ENCODE peak calls at places on chromosomes 6 and 20, in four cellular contexts. One of them, this sample, is unnamed.
A peak's percentile ranks its signal among the peaks of the same experiment; 100 is the strongest.

GRCh38 chr6:156508923-156509322 is 268.3 kb upstream of the ARID1B start:
- DNase-seq in mesenteric fat pad: no peak
- DNase-seq in fibroblast of mammary gland: no peak
- DNase-seq in ureter: no peak
- DNase-seq in this sample: no peak

GRCh38 chr20:2149507-2149906 is 47.9 kb downstream of the STK35 start:
- DNase-seq in mesenteric fat pad: no peak
- DNase-seq in fibroblast of mammary gland: peak; percentile 35
- DNase-seq in ureter: no peak
- DNase-seq in this sample: no peak

GRCh38 chr6:51350308-51350904 is 531.7 kb downstream of the TFAP2B start:
- DNase-seq in mesenteric fat pad: no peak
- DNase-seq in fibroblast of mammary gland: peak; percentile 12
- DNase-seq in ureter: no peak
- DNase-seq in this sample: no peak

GRCh38 chr6:111632468-111633247 is 27.0 kb upstream of the TRAF3IP2 start:
- DNase-seq in mesenteric fat pad: no peak
- DNase-seq in fibroblast of mammary gland: no peak
- DNase-seq in ureter: no peak
- DNase-seq in this sample: no peak

GRCh38 chr6:123909989-123910388 is 106.3 kb downstream of the NKAIN2 start:
- DNase-seq in mesenteric fat pad: no peak
- DNase-seq in fibroblast of mammary gland: no peak
- DNase-seq in ureter: no peak
- DNase-seq in this sample: no peak

GRCh38 chr6:159969204-159969912 is 476 bp downstream of the IGF2R start:
- DNase-seq in mesenteric fat pad: no peak
- DNase-seq in fibroblast of mammary gland: no peak
- DNase-seq in ureter: peak; percentile 56
- DNase-seq in this sample: peak; percentile 48

GRCh38 chr6:24883618-24884017 is 52.1 kb downstream of the RIPOR2 start:
- DNase-seq in mesenteric fat pad: no peak
- DNase-seq in fibroblast of mammary gland: peak; percentile 72
- DNase-seq in ureter: no peak
- DNase-seq in this sample: peak; percentile 16

GRCh38 chr6:35181313-35181932 is 32.3 kb upstream of the SCUBE3 start:
- DNase-seq in mesenteric fat pad: no peak
- DNase-seq in fibroblast of mammary gland: peak; percentile 85
- DNase-seq in ureter: peak; percentile 59
- DNase-seq in this sample: peak; percentile 70

GRCh38 chr20:60105404-60105803 is 147.2 kb downstream of the CDH26 start:
- DNase-seq in mesenteric fat pad: no peak
- DNase-seq in fibroblast of mammary gland: no peak
- DNase-seq in ureter: no peak
- DNase-seq in this sample: no peak

GRCh38 chr6:6376845-6377244 is 56.4 kb upstream of the F13A1 start:
- DNase-seq in mesenteric fat pad: no peak
- DNase-seq in fibroblast of mammary gland: no peak
- DNase-seq in ureter: no peak
- DNase-seq in this sample: no peak

GRCh38 chr20:38747495-38748096 is 664 bp upstream of the ACTR5 start:
- DNase-seq in mesenteric fat pad: no peak
- DNase-seq in fibroblast of mammary gland: no peak
- DNase-seq in ureter: no peak
- DNase-seq in this sample: no peak

GRCh38 chr20:62528983-62529891 is 53.4 kb upstream of the GATA5 start:
- DNase-seq in mesenteric fat pad: no peak
- DNase-seq in fibroblast of mammary gland: no peak
- DNase-seq in ureter: no peak
- DNase-seq in this sample: no peak

GRCh38 chr6:168862346-168862980 is 391.2 kb downstream of the THBS2 start:
- DNase-seq in mesenteric fat pad: no peak
- DNase-seq in fibroblast of mammary gland: no peak
- DNase-seq in ureter: no peak
- DNase-seq in this sample: no peak

GRCh38 chr20:25285856-25286798 is 38.2 kb downstream of the PYGB start:
- DNase-seq in mesenteric fat pad: peak; percentile 81
- DNase-seq in fibroblast of mammary gland: no peak
- DNase-seq in ureter: peak; percentile 29
- DNase-seq in this sample: no peak

GRCh38 chr20:57843941-57844625 is 134.3 kb upstream of the PMEPA1 start:
- DNase-seq in mesenteric fat pad: no peak
- DNase-seq in fibroblast of mammary gland: no peak
- DNase-seq in ureter: no peak
- DNase-seq in this sample: no peak

GRCh38 chr20:10673831-10674683 is at the start of gene JAG1:
- DNase-seq in mesenteric fat pad: peak; percentile 98
- DNase-seq in fibroblast of mammary gland: peak; percentile 85
- DNase-seq in ureter: peak; percentile 97
- DNase-seq in this sample: peak; percentile 94

GRCh38 chr6:16669227-16669626 is 92.0 kb downstream of the ATXN1 start:
- DNase-seq in mesenteric fat pad: no peak
- DNase-seq in fibroblast of mammary gland: peak; percentile 91
- DNase-seq in ureter: no peak
- DNase-seq in this sample: peak; percentile 53

GRCh38 chr6:10555625-10556309 is 34.6 kb downstream of the GCNT2 start:
- DNase-seq in mesenteric fat pad: no peak
- DNase-seq in fibroblast of mammary gland: peak; percentile 2
- DNase-seq in ureter: peak; percentile 55
- DNase-seq in this sample: no peak

GRCh38 chr6:127515234-127515793 is 3.8 kb downstream of the MTCL3 start:
- DNase-seq in mesenteric fat pad: no peak
- DNase-seq in fibroblast of mammary gland: peak; percentile 28
- DNase-seq in ureter: no peak
- DNase-seq in this sample: peak; percentile 3

GRCh38 chr6:94862116-94862515 is 715.2 kb upstream of the MANEA start:
- DNase-seq in mesenteric fat pad: no peak
- DNase-seq in fibroblast of mammary gland: no peak
- DNase-seq in ureter: no peak
- DNase-seq in this sample: no peak

GRCh38 chr6:44342489-44342888 is at the start of gene SPATS1:
- DNase-seq in mesenteric fat pad: no peak
- DNase-seq in fibroblast of mammary gland: no peak
- DNase-seq in ureter: no peak
- DNase-seq in this sample: no peak

GRCh38 chr6:151379933-151380847 is 11.2 kb downstream of the ZBTB2 start:
- DNase-seq in mesenteric fat pad: no peak
- DNase-seq in fibroblast of mammary gland: no peak
- DNase-seq in ureter: no peak
- DNase-seq in this sample: no peak

GRCh38 chr6:35343092-35343834 is 905 bp downstream of the PPARD start:
- DNase-seq in mesenteric fat pad: no peak
- DNase-seq in fibroblast of mammary gland: peak; percentile 35
- DNase-seq in ureter: no peak
- DNase-seq in this sample: peak; percentile 72

GRCh38 chr6:21953831-21954801 is 342.7 kb downstream of the PRL start:
- DNase-seq in mesenteric fat pad: no peak
- DNase-seq in fibroblast of mammary gland: peak; percentile 81
- DNase-seq in ureter: no peak
- DNase-seq in this sample: peak; percentile 76

GRCh38 chr20:32515631-32516101 is 69.5 kb downstream of the NOL4L start:
- DNase-seq in mesenteric fat pad: no peak
- DNase-seq in fibroblast of mammary gland: no peak
- DNase-seq in ureter: no peak
- DNase-seq in this sample: no peak

This sample was measured in fibroblast of villous mesenchyme.